ENCODE peak calls at places on chromosomes 3 and 15, in eight cellular contexts. X is PC-9, S is cardiac muscle cell, E is right atrium auricular region, T is H1, M is LNCaP clone FGC, V is thoracic aorta, P is AG10803. U is an unnamed sample.

GRCh38 chr3:184129012-184129411 is 6.1 kb upstream of the EIF2B5 start:
- DNase-seq in X (no peak), S (peak; percentile 63), E (no peak), T (peak; percentile 59), M (no peak), V (no peak), P (peak; percentile 58), U (peak; percentile 59)

GRCh38 chr15:74307827-74308642 is 59.4 kb downstream of the CYP11A1 start:
- DNase-seq in X (peak; percentile 59), S (peak; percentile 77), E (peak; percentile 65), T (peak; percentile 74), M (no peak), V (no peak), P (peak; percentile 64), U (peak; percentile 76)

GRCh38 chr15:39628821-39629220 is 47.9 kb downstream of the THBS1 start:
- DNase-seq in X (no peak), S (no peak), E (no peak), T (no peak), M (no peak), V (no peak), P (peak; percentile 37), U (no peak)

GRCh38 chr3:143686638-143687197 is 161.6 kb downstream of the SLC9A9 start:
- DNase-seq in X (no peak), S (no peak), E (no peak), T (no peak), M (no peak), V (no peak), P (no peak), U (no peak)

GRCh38 chr15:76815421-76815820 is 89.7 kb downstream of the SCAPER start:
- DNase-seq in X (no peak), S (no peak), E (no peak), T (no peak), M (peak; percentile 28), V (no peak), P (no peak), U (no peak)

GRCh38 chr15:99344639-99345038 is 93.4 kb downstream of the LRRC28 start:
- DNase-seq in X (no peak), S (no peak), E (no peak), T (no peak), M (no peak), V (no peak), P (no peak), U (no peak)

GRCh38 chr15:56428821-56429458 is 36.0 kb downstream of the MNS1 start:
- DNase-seq in X (no peak), S (peak; percentile 56), E (no peak), T (no peak), M (peak; percentile 17), V (no peak), P (peak; percentile 40), U (peak; percentile 67)

GRCh38 chr3:73060302-73060723 is 1.1 kb upstream of the EBLN2 start:
- DNase-seq in X (no peak), S (no peak), E (no peak), T (no peak), M (no peak), V (no peak), P (peak; percentile 91), U (no peak)

GRCh38 chr3:64059484-64059883 is 36.2 kb upstream of the PSMD6 start:
- DNase-seq in X (no peak), S (no peak), E (no peak), T (no peak), M (no peak), V (no peak), P (no peak), U (no peak)

GRCh38 chr15:77516786-77517185 is 96.1 kb downstream of the HMG20A start:
- DNase-seq in X (no peak), S (no peak), E (no peak), T (no peak), M (no peak), V (no peak), P (no peak), U (no peak)

GRCh38 chr3:55030938-55031337 is 103.1 kb upstream of the LRTM1 start:
- DNase-seq in X (no peak), S (no peak), E (no peak), T (no peak), M (no peak), V (no peak), P (no peak), U (no peak)

GRCh38 chr3:136835817-136836510 is 17.0 kb downstream of the SLC35G2 start:
- DNase-seq in X (no peak), S (no peak), E (no peak), T (no peak), M (no peak), V (no peak), P (peak; percentile 62), U (no peak)

GRCh38 chr3:110708166-110708565 is 363.4 kb upstream of the NECTIN3 start:
- DNase-seq in X (no peak), S (no peak), E (no peak), T (no peak), M (no peak), V (no peak), P (no peak), U (no peak)

GRCh38 chr3:15512173-15512572 is 9.3 kb downstream of the COLQ start:
- DNase-seq in X (no peak), S (peak; percentile 72), E (peak; percentile 71), T (no peak), M (no peak), V (peak; percentile 22), P (peak; percentile 32), U (peak; percentile 47)

GRCh38 chr3:118968640-118969039 is 66.0 kb downstream of the IGSF11 start:
- DNase-seq in X (no peak), S (no peak), E (no peak), T (no peak), M (no peak), V (no peak), P (no peak), U (no peak)

GRCh38 chr15:28191832-28192231 is 92.7 kb upstream of the OCA2 start:
- DNase-seq in X (no peak), S (peak; percentile 85), E (peak; percentile 72), T (no peak), M (no peak), V (peak; percentile 18), P (peak; percentile 79), U (peak; percentile 73)

GRCh38 chr15:48754011-48754410 is 56.9 kb downstream of the CEP152 start:
- DNase-seq in X (no peak), S (no peak), E (no peak), T (no peak), M (no peak), V (no peak), P (peak; percentile 46), U (no peak)

GRCh38 chr3:184806567-184807271 is 5.2 kb upstream of the VPS8 start:
- DNase-seq in X (no peak), S (no peak), E (no peak), T (no peak), M (no peak), V (no peak), P (no peak), U (no peak)

GRCh38 chr15:101100593-101101442 is 151.0 kb downstream of the CHSY1 start:
- DNase-seq in X (no peak), S (no peak), E (no peak), T (no peak), M (no peak), V (no peak), P (no peak), U (no peak)
- TF ChIP-seq CTCF in X (no peak), S (no peak), E (no peak), T (no peak), M (no peak), V (no peak), P (no peak), U (no peak)

DNA sequence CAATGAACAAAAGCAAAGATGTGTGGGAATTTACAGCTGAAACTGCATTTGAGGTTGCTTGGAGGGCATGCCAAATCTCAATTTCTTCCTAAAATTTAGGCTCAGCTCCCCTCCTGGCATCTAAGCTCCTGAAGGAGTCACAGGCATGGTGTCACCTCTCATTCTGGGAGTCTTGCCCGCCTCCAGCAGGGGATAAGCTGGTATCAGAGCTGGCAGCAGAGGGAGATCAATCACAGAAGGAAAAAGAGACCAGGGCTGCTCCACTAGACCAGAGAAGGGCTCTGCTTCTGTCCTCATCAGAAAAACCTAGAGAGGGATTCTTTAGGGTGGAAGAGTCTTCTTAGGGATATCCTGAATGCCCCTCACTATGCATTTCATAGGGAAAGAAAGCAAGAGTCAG is 150.4 kb upstream of the SLC6A11 start:
- DNase-seq in X (no peak), S (no peak), E (no peak), T (no peak), M (no peak), V (no peak), P (no peak), U (no peak)
- H3K4me3 ChIP-seq in X (no peak overlapping the region), S (no peak overlapping the region), E (no peak overlapping the region), T (no peak overlapping the region), M (no peak overlapping the region), V (no peak overlapping the region), P (no peak overlapping the region), U (no peak overlapping the region)

DNA sequence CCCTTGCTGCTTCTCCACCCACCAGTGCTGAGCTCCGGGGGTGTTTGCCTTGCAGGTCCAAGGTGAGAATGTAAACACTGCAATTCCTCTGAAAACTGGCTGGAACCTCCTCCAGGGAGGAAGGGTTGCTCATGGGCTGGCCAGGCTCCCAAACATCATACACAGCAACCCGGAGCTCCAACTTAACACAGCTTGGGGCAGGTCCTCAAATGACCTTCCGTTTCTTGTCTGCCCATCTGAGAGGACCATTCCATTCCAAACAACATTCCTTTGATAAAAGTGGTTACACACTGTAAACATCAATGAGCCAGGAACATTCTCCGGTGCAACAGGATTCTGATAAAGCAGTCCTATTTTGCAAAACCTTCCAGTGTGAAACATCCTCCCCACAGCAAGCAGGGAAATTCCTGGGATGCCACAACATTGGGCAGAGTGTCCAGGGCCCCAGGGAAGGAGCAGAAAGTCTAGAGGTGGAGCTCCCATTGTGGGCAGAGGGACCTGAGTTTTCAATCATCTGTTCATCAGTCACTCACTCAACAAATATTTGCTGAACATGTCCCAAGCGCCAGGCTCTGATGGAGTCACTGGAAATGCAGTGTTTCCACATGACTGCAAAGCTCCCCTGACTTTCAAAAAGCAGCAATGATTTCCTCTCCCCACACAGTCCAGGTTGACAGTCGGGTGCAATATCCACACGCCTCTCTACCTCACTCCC is 7.3 kb upstream of the HEG1 start:
- DNase-seq in X (peak; percentile 99), S (peak; percentile 99), E (peak; percentile 71), T (no peak), M (peak; percentile 77), V (no peak), P (peak; percentile 99), U (peak; percentile 97)
- TF ChIP-seq CTCF in X (no peak), S (no peak), E (no peak), T (no peak), M (no peak), V (no peak), P (no peak), U (no peak)

DNA sequence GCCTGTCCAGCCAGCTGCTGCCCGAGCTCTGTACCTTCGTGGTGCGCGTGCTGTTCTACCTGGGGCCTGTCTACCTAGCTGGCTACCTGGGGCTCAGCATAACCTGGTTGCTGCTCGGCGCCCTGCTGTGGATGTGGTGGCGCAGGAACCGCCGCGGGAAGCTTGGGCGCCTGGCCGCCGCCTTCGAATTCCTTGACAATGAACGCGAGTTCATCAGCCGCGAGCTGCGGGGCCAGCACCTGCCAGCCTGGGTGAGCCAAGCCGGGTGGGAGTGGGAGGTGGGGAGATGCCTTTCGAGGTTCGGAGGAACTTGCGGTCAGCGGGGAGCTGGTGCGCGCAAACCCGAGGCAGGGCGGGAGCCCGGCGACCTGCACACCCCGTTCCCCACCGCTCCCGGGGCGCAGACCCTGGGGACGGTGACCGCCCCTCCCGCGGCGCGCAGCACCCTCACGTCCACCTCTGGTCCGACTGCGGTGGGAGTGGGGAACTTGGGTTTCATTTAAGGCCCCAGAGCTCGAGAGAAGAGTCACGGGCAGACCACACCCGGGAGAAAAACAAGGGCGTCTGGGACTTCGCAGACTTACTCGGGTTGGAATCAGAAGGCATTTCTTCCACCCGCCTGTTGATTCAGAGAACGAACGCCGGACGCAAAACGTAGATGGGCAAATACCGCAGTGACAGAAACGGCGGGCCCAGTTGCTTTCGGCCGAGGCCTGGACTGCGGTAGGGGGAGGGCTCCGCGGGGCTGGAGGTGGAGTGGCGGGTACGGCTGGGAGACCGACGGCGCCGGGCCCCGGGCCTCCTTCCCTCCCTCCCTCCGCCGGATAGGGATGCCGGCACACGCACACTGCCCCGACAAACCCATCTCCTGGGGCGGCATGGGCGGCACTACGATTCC is 708 bp downstream of the ESYT3 start:
- DNase-seq in X (peak; percentile 39), S (peak; percentile 23), E (no peak), T (peak; percentile 66), M (no peak), V (no peak), P (no peak), U (peak; percentile 14)
- H3K4me3 ChIP-seq in X (peak overlapping the region; percentile 77), S (peak overlapping the region; percentile 39), E (peak overlapping the region; percentile 60), T (peak overlapping the region; percentile 66), M (peak overlapping the region; percentile 53), V (peak overlapping the region; percentile 82), P (peak overlapping the region; percentile 61), U (peak overlapping the region; percentile 46)

U was measured in fibroblast of pulmonary artery.